ENCODE peak calls at places on chromosomes 6 and 20, in four cellular contexts. P, Z, A and J are unnamed samples. For H3K4me1, the result is how much of the 10 kb centered on the place peaks cover.

GRCh38 chr20:8305449-8305978 is 173.4 kb downstream of the PLCB1 start:
- DNase-seq in Z (peak), P (peak), A (peak), J (peak)

GRCh38 chr20:61940491-61940890 is 125.2 kb downstream of the TAF4 start:
- DNase-seq in Z (no peak), A (no peak), P (no peak), J (no peak)

GRCh38 chr20:53901064-53901463 is 169.3 kb downstream of the BCAS1 start:
- DNase-seq in Z (no peak), P (no peak), A (no peak), J (no peak)

GRCh38 chr20:35008411-35009342 is 53.0 kb downstream of the MYH7B start:
- DNase-seq in A (no peak), Z (no peak), P (no peak), J (no peak)

GRCh38 chr6:3023663-3024483 is 24.2 kb downstream of the NQO2 start:
- DNase-seq in P (peak), Z (no peak), A (peak), J (no peak)

GRCh38 chr20:23255658-23256385 is 94.8 kb upstream of the NXT1 start:
- DNase-seq in A (no peak), Z (no peak), P (no peak), J (no peak)

GRCh38 chr6:112232845-112233256 is 21.5 kb downstream of the LAMA4 start:
- DNase-seq in Z (no peak), A (no peak), P (no peak), J (peak)

GRCh38 chr6:144439016-144439415 is 153.9 kb downstream of the UTRN start:
- DNase-seq in A (no peak), Z (no peak), P (no peak), J (no peak)

GRCh38 chr6:10180138-10181074 is 234.5 kb downstream of the TFAP2A start:
- DNase-seq in P (no peak), Z (no peak), A (no peak), J (no peak)

GRCh38 chr6:107786179-107786578 is 37.9 kb downstream of the SCML4 start:
- DNase-seq in A (no peak), Z (no peak), P (no peak), J (no peak)

GRCh38 chr20:33433465-33433864 is 10.1 kb downstream of the SNTA1 start:
- DNase-seq in A (no peak), P (no peak), Z (no peak), J (no peak)

GRCh38 chr6:44260011-44260410 is 2.7 kb upstream of the SLC35B2 start:
- DNase-seq in P (no peak), Z (no peak), A (no peak), J (no peak)

GRCh38 chr20:41619360-41620115 is 1.4 kb upstream of the CHD6 start:
- DNase-seq in Z (no peak), P (no peak), A (no peak), J (peak)

GRCh38 chr6:32625137-32625536 is 12.1 kb upstream of the HLA-DQA1 start:
- DNase-seq in P (no peak), A (no peak), Z (no peak), J (no peak)

GRCh38 chr6:39268721-39269120 is 39.4 kb upstream of the KCNK5 start:
- DNase-seq in A (no peak), P (no peak), Z (no peak), J (no peak)

GRCh38 chr6:129494099-129494498 is 215.9 kb downstream of the ARHGAP18 start:
- DNase-seq in A (no peak), P (no peak), Z (no peak), J (no peak)

GRCh38 chr20:14721926-14722325 is 384.5 kb upstream of the FLRT3 start:
- DNase-seq in Z (no peak), A (no peak), P (no peak), J (no peak)

GRCh38 chr20:44117296-44118184 is 69.4 kb downstream of the JPH2 start:
- DNase-seq in Z (no peak), A (no peak), P (no peak), J (no peak)

GRCh38 chr20:36153754-36154695 is 515 bp upstream of the EPB41L1 start:
- DNase-seq in P (peak), Z (peak), A (no peak), J (peak)

GRCh38 chr20:39935921-39936320 is 753.1 kb downstream of the MAFB start:
- DNase-seq in Z (no peak), P (no peak), A (no peak), J (no peak)

GRCh38 chr6:148367418-148368024 is 24.9 kb downstream of the SASH1 start:
- DNase-seq in A (no peak), Z (no peak), P (no peak), J (no peak)

GRCh38 chr6:1787894-1788293 is 178.2 kb downstream of the FOXC1 start:
- DNase-seq in P (no peak), Z (no peak), A (no peak), J (no peak)

DNA sequence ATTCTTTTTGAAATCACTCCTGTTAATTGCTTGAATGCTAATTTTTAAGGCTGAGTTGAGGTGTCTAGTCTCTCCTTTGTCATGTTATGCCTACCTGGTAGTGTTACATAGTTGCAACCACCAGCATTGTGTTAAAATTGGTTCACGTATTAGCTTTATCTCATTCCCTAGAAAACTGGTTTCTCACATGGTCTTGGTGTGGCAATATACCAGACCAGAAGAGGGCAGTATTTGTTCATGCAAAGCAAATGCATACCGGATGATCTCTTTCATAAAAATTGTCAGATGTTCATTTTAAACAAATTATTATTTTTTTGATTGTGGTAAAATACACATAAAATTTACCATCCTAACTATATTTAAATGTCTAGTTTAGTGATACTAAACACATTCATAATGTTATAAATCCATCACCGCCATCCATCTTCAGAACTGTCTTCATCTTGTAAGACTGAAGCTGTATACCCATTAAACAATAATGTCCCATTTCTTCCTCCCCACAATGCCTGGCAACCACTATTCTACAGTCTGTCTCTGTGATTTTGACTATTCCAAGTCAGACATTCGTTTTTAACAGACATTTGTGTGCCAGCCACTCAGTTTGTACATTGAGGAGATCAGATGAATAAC is 92.8 kb downstream of the ATRN start:
- DNase-seq in A (peak), Z (peak), P (peak), J (peak)
- H3K4me1 ChIP-seq in A (under half), Z (under half), P (under half), J (under half)

DNA sequence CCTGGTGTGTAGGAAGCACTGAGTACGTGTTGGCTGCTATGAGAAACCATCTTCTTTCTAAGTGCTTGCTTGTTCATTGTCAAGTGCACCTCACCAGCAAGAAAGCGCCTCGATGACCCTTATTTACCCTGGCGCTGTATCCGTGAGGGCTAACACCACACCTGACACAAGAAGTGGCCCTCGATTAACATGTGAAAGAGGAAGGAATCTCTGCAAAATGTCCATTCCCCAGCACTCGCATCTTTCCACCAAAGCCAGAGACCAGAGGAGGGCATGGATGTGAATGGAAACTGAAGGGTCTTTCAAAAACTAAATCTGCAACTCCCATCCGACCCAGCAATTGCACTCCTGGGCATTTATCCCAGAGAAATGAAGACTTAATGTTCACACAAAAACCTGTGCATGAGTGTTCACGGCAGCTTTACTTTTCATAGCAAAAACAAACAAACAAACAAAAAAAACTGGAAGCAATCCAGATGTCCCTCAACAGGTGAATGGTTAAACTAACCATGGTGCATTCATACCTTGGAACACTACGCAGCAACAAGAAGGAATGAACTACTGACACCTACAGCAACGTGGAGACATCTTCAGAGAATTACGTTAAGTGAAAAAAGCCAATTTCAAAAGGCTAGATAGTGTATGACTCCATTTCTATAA is 32.4 kb downstream of the PMEPA1 start:
- DNase-seq in A (no peak), Z (no peak), P (no peak), J (no peak)
- TF ChIP-seq NFIC in A (no peak), Z (no peak), P (no peak), J (no peak)

DNA sequence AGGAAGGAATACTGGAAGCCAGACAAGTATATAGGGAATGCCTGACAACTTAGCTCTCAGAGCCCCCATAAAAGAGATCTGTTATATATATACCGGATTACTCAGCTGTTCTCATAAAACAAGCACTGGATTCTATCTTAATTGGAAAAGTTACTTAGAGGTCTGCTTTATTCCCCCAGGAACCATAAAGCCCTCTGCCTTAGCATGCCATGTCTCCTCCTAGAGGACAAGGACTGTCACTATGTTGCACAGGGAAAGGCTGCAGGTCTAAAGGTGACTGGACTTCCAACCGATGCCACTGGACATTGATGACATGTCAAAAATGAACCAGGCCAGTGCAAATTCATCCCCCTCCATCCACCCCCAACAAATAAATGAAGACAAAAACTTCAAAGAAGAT is 6.4 kb downstream of the EXOC2 start:
- DNase-seq in A (no peak), P (peak), Z (peak), J (no peak)
- TF ChIP-seq CTCF in A (peak), P (peak), Z (peak), J (peak)

GRCh38 chr6:34333858-34334257 is 58.6 kb downstream of the NUDT3 start:
- DNase-seq in Z (no peak), A (no peak), P (no peak), J (no peak)
- H3K4me1 ChIP-seq in Z (under half), A (under half), P (under half), J (under half)

DNA sequence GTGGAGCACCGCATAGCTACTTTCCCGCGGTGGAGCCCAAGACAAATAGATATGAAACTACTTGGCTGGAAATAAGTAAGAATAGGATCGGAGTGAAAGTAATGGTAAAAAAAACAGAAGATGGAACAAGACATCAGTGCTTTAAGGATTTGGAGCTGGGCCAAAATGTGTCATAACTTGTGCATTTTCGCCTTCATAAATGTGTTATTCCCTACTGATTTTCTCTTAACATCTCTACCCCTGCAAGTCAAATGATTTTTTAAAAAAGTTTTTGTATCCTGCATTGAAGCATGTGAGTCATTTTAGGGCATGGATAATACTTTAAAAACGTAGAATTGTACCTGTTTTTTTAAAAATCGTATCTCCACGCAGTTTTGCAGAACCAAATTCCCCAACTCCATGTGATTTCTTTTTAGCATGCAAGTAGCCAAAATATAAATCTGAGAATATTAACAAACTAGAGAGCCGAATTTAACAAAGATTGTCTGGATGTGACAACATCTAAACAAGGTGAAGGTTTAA is 885 bp upstream of the FAM184A start:
- DNase-seq in Z (no peak), A (no peak), P (no peak), J (no peak)
- TF ChIP-seq NFIC in Z (no peak), A (no peak), P (peak), J (peak)